ENCODE peak calls at places on chromosome 16, in nine cellular contexts. R, Q, V, P, U, H, W, T and D are unnamed samples.

GRCh38 chr16:69131749-69132423 is 502 bp downstream of the CHTF8 start:
- DNase-seq in R (peak), Q (peak), V (peak), P (peak), U (peak), H (peak), W (peak), T (peak), D (peak)

GRCh38 chr16:17467923-17468540 is 2.7 kb downstream of the XYLT1 start:
- DNase-seq in R (peak), Q (peak), V (peak), P (no peak), U (peak), H (peak), W (no peak), T (peak), D (peak)

GRCh38 chr16:81004646-81005353 is 1.9 kb downstream of the CMC2 start:
- DNase-seq in R (peak), Q (peak), V (peak), P (no peak), U (no peak), H (no peak), W (no peak), T (peak), D (peak)

GRCh38 chr16:67028555-67029248 is at the start of gene CBFB:
- DNase-seq in R (peak), Q (peak), V (peak), P (peak), U (peak), H (peak), W (peak), T (peak), D (peak)

GRCh38 chr16:9012848-9013507 is 49.3 kb upstream of the USP7 start:
- DNase-seq in R (no peak), Q (peak), V (no peak), P (no peak), U (no peak), H (peak), W (no peak), T (no peak), D (peak)

GRCh38 chr16:53545433-53545832 is 42.4 kb upstream of the AKTIP start:
- DNase-seq in R (peak), Q (no peak), V (no peak), P (no peak), U (no peak), H (no peak), W (no peak), T (no peak), D (peak)

GRCh38 chr16:77374384-77374783 is 60.5 kb downstream of the ADAMTS18 start:
- DNase-seq in R (no peak), Q (no peak), V (no peak), P (no peak), U (no peak), H (no peak), W (no peak), T (no peak), D (no peak)

GRCh38 chr16:23650674-23651073 is 9.4 kb downstream of the DCTN5 start:
- DNase-seq in R (no peak), Q (no peak), V (no peak), P (no peak), U (no peak), H (no peak), W (no peak), T (peak), D (no peak)

GRCh38 chr16:57736419-57737281 is 1.1 kb downstream of the KATNB1 start:
- DNase-seq in R (peak), Q (peak), V (peak), P (no peak), U (no peak), H (no peak), W (no peak), T (peak), D (peak)

GRCh38 chr16:65548470-65548869 is 426.6 kb upstream of the CDH11 start:
- DNase-seq in R (no peak), Q (peak), V (no peak), P (no peak), U (no peak), H (no peak), W (no peak), T (no peak), D (no peak)

GRCh38 chr16:85891776-85892166 is 7.2 kb upstream of the IRF8 start:
- DNase-seq in R (peak), Q (no peak), V (no peak), P (no peak), U (no peak), H (no peak), W (no peak), T (no peak), D (no peak)

GRCh38 chr16:55328611-55329569 is 4.9 kb downstream of the IRX6 start:
- DNase-seq in R (no peak), Q (peak), V (no peak), P (no peak), U (no peak), H (no peak), W (no peak), T (no peak), D (peak)

GRCh38 chr16:67430504-67431076 is 331 bp upstream of the HSD11B2 start:
- DNase-seq in R (no peak), Q (peak), V (peak), P (peak), U (no peak), H (peak), W (no peak), T (no peak), D (peak)

GRCh38 chr16:66204761-66205160 is 161.7 kb upstream of the CDH5 start:
- DNase-seq in R (no peak), Q (no peak), V (no peak), P (no peak), U (no peak), H (no peak), W (no peak), T (peak), D (no peak)

GRCh38 chr16:28826141-28826540 is 3.3 kb downstream of the ATXN2L start:
- DNase-seq in R (no peak), Q (no peak), V (no peak), P (no peak), U (no peak), H (no peak), W (no peak), T (peak), D (no peak)
- TF ChIP-seq CTCF in R (no peak), Q (no peak), V (no peak), P (no peak), U (peak), H (no peak), W (no peak), T (no peak), D (no peak)

GRCh38 chr16:88309905-88310259 is 72.9 kb upstream of the ZNF469 start:
- DNase-seq in R (no peak), Q (no peak), V (no peak), P (no peak), U (peak), H (no peak), W (no peak), T (no peak), D (no peak)
- TF ChIP-seq CTCF in R (peak), Q (no peak), V (no peak), P (no peak), U (peak), H (no peak), W (no peak), T (no peak), D (no peak)

DNA sequence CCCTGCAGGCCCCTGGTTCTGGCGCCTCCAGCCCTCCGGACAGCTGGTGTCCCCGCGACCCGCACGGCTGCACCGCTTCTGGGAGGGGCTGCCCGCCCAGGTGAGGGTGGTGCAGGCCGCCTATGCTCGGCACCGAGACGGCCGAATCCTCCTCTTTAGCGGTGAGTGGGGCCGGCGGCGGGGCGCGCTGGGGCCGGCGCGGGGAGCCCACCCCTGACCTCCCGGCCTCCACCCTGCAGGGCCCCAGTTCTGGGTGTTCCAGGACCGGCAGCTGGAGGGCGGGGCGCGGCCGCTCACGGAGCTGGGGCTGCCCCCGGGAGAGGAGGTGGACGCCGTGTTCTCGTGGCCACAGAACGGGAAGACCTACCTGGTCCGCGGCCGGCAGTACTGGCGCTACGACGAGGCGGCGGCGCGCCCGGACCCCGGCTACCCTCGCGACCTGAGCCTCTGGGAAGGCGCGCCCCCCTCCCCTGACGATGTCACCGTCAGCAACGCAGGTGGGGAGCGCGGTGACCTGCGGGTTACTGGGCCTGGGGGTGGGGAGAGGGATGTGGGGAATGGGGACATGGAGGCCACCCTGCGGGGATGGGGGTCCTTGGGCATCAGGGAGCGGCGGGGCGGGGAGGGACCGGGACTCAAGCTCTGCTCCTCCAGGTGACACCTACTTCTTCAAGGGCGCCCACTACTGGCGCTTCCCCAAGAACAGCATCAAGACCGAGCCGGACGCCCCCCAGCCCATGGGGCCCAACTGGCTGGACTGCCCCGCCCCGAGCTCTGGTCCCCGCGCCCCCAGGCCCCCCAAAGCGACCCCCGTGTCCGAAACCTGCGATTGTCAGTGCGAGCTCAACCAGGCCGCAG is 7.0 kb upstream of the IL32 start:
- DNase-seq in R (peak), Q (peak), V (peak), P (peak), U (no peak), H (peak), W (no peak), T (peak), D (peak)
- TF ChIP-seq CTCF in R (peak), Q (no peak), V (peak), P (no peak), U (no peak), H (no peak), W (no peak), T (no peak), D (no peak)

DNA sequence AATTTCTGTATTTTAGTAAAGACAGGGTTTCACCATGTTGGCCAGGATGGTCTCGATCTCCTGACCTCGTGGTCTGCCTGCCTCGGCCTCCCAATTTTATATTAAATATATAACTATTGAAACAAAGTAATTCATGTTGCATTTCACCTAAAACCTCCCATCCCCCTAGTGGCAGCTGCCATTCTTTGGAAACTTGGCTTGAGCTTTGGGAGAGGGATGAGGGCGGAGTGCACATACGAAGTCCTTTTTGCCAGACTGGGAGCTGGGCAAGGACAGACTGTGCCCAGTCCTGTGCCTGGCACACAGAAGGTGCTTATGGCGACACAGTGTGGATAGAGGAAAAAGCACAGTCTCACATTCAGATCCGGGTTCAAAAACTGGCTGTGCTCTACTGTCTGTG is 83.8 kb downstream of the NETO2 start:
- DNase-seq in R (no peak), Q (no peak), V (no peak), P (no peak), U (no peak), H (no peak), W (no peak), T (no peak), D (no peak)
- TF ChIP-seq CTCF in R (no peak), Q (no peak), V (no peak), P (no peak), U (no peak), H (no peak), W (no peak), T (no peak), D (no peak)

DNA sequence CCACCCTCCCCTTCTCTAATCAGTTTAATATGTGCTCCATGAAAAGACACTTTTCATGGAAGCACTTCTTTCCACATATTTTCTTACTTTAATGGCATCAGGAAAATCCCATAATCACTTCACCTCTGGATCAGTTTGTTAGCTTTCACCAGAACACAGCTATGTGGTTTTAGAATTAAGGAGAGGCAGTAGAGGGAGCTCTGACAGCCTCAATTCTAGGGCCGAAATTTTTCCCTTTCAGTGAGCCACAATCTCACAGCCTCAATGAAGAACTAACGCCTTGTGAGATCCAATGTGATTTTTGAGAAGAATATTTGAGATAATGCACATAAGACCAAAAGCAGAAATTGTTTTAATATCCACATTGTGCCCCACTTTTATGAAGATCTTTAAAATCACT is 1494.0 kb upstream of the CDH8 start:
- DNase-seq in R (no peak), Q (no peak), V (no peak), P (no peak), U (no peak), H (no peak), W (no peak), T (no peak), D (no peak)
- TF ChIP-seq CTCF in R (no peak), Q (no peak), V (no peak), P (no peak), U (no peak), H (no peak), W (no peak), T (no peak), D (no peak)